ENCODE peak calls at places on chromosome 15, in ten cellular contexts. S, L, B, A, N, E, X, P, R and Q are unnamed samples.
A peak's percentile ranks its signal among the peaks of the same experiment; 100 is the strongest.

GRCh38 chr15:72998681-72999466 is 53.4 kb upstream of the NEO1 start:
- DNase-seq in E (no peak), L (peak; percentile 59), S (no peak), A (no peak), R (no peak), N (no peak), B (no peak), P (no peak), X (no peak), Q (no peak)

GRCh38 chr15:61659571-61660190 is 400.6 kb downstream of the VPS13C start:
- DNase-seq in P (no peak), B (no peak), R (no peak), L (no peak), S (no peak), X (no peak), A (no peak), N (no peak), E (no peak), Q (no peak)

GRCh38 chr15:24899367-24899766 is 55.4 kb upstream of the SNRPN start:
- DNase-seq in R (no peak), A (no peak), E (no peak), L (no peak), B (no peak), N (no peak), S (no peak), X (no peak), P (no peak), Q (no peak)

GRCh38 chr15:95018888-95019545 is 787.7 kb downstream of the MCTP2 start:
- DNase-seq in B (no peak), X (no peak), A (no peak), N (no peak), R (peak; percentile 9), P (no peak), E (no peak), S (no peak), L (no peak), Q (no peak)

GRCh38 chr15:81152799-81153198 is 18.7 kb downstream of the CFAP161 start:
- DNase-seq in R (no peak), P (no peak), L (no peak), X (no peak), E (no peak), A (no peak), S (no peak), N (no peak), B (no peak), Q (no peak)

GRCh38 chr15:49423021-49423420 is at the start of gene FGF7:
- DNase-seq in L (no peak), A (no peak), P (no peak), R (no peak), E (peak; percentile 81), B (no peak), X (no peak), N (no peak), S (no peak), Q (no peak)

GRCh38 chr15:87135109-87135508 is 1055.4 kb downstream of the AGBL1 start:
- DNase-seq in S (no peak), R (no peak), P (no peak), N (no peak), A (no peak), X (no peak), L (no peak), E (no peak), B (no peak), Q (no peak)

GRCh38 chr15:64635486-64635815 is 139.9 kb downstream of the RBPMS2 start:
- DNase-seq in R (no peak), A (no peak), X (no peak), S (no peak), L (no peak), B (no peak), E (no peak), P (peak; percentile 69), N (peak; percentile 41), Q (no peak)

GRCh38 chr15:94411279-94411678 is 179.9 kb downstream of the MCTP2 start:
- DNase-seq in S (no peak), X (no peak), P (no peak), L (no peak), A (no peak), R (no peak), E (no peak), N (no peak), B (no peak), Q (no peak)

GRCh38 chr15:91948001-91948608 is 94.6 kb downstream of the SLCO3A1 start:
- DNase-seq in E (no peak), X (peak; percentile 72), L (no peak), B (no peak), S (no peak), A (no peak), P (no peak), R (no peak), N (peak; percentile 47), Q (no peak)

GRCh38 chr15:87710406-87710805 is 546.1 kb downstream of the NTRK3 start:
- DNase-seq in E (no peak), B (no peak), A (no peak), X (no peak), S (no peak), N (peak; percentile 18), L (peak; percentile 8), P (no peak), R (no peak), Q (no peak)

GRCh38 chr15:48573780-48574179 is 71.7 kb downstream of the FBN1 start:
- DNase-seq in S (no peak), X (no peak), B (no peak), P (no peak), N (no peak), A (no peak), L (no peak), R (no peak), E (no peak), Q (no peak)

GRCh38 chr15:101183226-101183925 is 68.5 kb downstream of the CHSY1 start:
- DNase-seq in L (no peak), N (no peak), E (no peak), X (no peak), A (no peak), B (no peak), S (no peak), P (no peak), R (no peak), Q (no peak)
- TF ChIP-seq POLR2A in L (no peak), N (no peak), E (no peak), X (no peak), A (no peak), B (no peak), S (no peak), P (no peak), R (no peak), Q (no peak)

GRCh38 chr15:98853161-98853560 is 154.4 kb downstream of the PGPEP1L start:
- DNase-seq in P (peak; percentile 95), A (peak; percentile 81), N (peak; percentile 87), L (peak; percentile 95), X (peak; percentile 87), B (peak; percentile 85), S (peak; percentile 90), E (peak; percentile 97), R (peak; percentile 50), Q (peak; percentile 73)
- TF ChIP-seq POLR2A in P (peak; percentile 60), A (no peak), N (no peak), L (no peak), X (no peak), B (no peak), S (peak; percentile 92), E (no peak), R (no peak), Q (no peak)

DNA sequence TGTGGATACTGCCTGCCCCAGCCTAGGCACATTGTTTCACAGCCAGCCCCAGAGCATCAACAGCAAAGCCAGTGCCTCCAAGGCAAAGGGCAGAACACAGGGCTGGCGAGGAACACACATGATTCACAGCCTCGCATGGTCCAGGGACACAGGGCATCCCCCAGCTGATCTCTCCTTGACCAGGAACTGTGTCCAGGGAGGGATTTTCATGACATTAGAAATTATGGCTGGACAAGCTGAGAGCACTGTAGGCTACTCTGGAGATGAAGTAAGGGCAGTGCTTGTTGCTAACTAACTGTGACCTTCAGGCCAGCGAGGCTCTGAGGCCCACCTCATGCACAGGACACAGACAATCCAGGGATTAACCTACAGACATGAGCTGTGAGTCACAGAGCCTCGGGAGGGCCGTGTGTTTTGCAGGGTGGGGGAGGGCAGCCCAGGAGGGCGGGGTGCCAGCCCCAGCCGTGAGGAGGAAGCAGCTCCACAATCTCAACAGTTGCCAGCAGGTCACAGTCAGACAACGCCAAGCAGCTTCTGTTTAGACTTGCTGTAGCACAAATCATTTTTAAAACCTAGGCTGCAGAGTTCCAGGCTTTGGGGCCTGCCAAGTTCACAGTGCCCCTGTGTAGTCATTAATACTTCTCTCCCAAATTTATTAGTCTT is 114.9 kb downstream of the ETFA start:
- DNase-seq in L (peak; percentile 79), E (no peak), A (peak; percentile 36), R (peak; percentile 74), P (peak; percentile 67), S (peak; percentile 74), X (peak; percentile 71), N (peak; percentile 77), B (peak; percentile 76), Q (no peak)
- TF ChIP-seq POLR2A in L (no peak), E (no peak), A (no peak), R (no peak), P (no peak), S (no peak), X (no peak), N (no peak), B (no peak), Q (no peak)

GRCh38 chr15:68201879-68202261 is 3.3 kb downstream of the CALML4 start:
- DNase-seq in S (no peak), N (no peak), P (no peak), B (no peak), R (no peak), E (no peak), A (no peak), X (no peak), L (no peak), Q (no peak)

GRCh38 chr15:68199340-68199739 is 5.8 kb downstream of the CALML4 start:
- DNase-seq in P (peak; percentile 35), N (no peak), R (no peak), S (no peak), E (no peak), B (no peak), L (no peak), A (no peak), X (no peak), Q (no peak)

GRCh38 chr15:68200016-68200861 is 4.9 kb downstream of the CALML4 start:
- DNase-seq in S (peak; percentile 59), L (no peak), B (no peak), E (no peak), N (no peak), A (no peak), P (peak; percentile 48), R (no peak), X (no peak), Q (peak; percentile 35)

GRCh38 chr15:68203486-68203885 is 1.6 kb downstream of the CALML4 start:
- DNase-seq in L (no peak), P (peak; percentile 44), X (no peak), E (peak; percentile 20), A (no peak), S (no peak), N (no peak), R (no peak), B (no peak), Q (no peak)

GRCh38 chr15:68201153-68201878 is 3.8 kb downstream of the CALML4 start:
- DNase-seq in B (no peak), X (no peak), E (peak; percentile 70), S (no peak), A (no peak), L (no peak), N (no peak), P (peak; percentile 33), R (no peak), Q (no peak)
- TF ChIP-seq POLR2A in B (no peak), X (no peak), E (no peak), S (no peak), A (no peak), L (no peak), N (no peak), P (no peak), R (no peak), Q (no peak)